ENCODE peak calls at places on chromosomes 3 and 15, in ten cellular contexts. I is AG04450; V is psoas muscle; D is GM12878; A is CD8-positive, alpha-beta T cell; J is mammary epithelial cell; Y is tibial artery; B is lower lobe of right lung; O is body of pancreas; M is transverse colon. P is an unnamed sample.

GRCh38 chr3:11136871-11137626 is 17.2 kb upstream of the HRH1 start:
- DNase-seq in I (peak; percentile 100), V (peak; percentile 73), D (no peak), A (no peak), J (peak; percentile 100), Y (peak; percentile 93), B (no peak), O (no peak), M (peak; percentile 37), P (no peak)

GRCh38 chr3:141875893-141876380 is 506 bp upstream of the ATP1B3 start:
- DNase-seq in I (no peak), V (peak; percentile 77), D (no peak), A (peak; percentile 73), J (no peak), Y (peak; percentile 93), B (peak; percentile 85), O (peak; percentile 51), M (peak; percentile 73), P (no peak)

GRCh38 chr3:169660709-169661566 is 2.6 kb downstream of the MECOM start:
- DNase-seq in I (no peak), V (no peak), D (no peak), A (no peak), J (no peak), Y (no peak), B (peak; percentile 48), O (peak; percentile 49), M (no peak), P (no peak)

GRCh38 chr15:73972984-73973682 is 19.0 kb downstream of the STOML1 start:
- DNase-seq in I (peak; percentile 51), V (peak; percentile 90), D (no peak), A (peak; percentile 75), J (peak; percentile 77), Y (peak; percentile 88), B (peak; percentile 88), O (peak; percentile 86), M (peak; percentile 90), P (peak; percentile 65)

GRCh38 chr3:14688525-14688924 is 13.6 kb downstream of the C3orf20 start:
- DNase-seq in I (no peak), V (no peak), D (peak; percentile 60), A (no peak), J (no peak), Y (no peak), B (no peak), O (no peak), M (no peak), P (no peak)

GRCh38 chr15:66850078-66850991 is 148.3 kb downstream of the SMAD6 start:
- DNase-seq in I (no peak), V (no peak), D (no peak), A (no peak), J (no peak), Y (peak; percentile 77), B (no peak), O (no peak), M (peak; percentile 10), P (no peak)

GRCh38 chr3:112817271-112817670 is 29.4 kb downstream of the CD200R1L start:
- DNase-seq in I (no peak), V (no peak), D (no peak), A (no peak), J (no peak), Y (no peak), B (no peak), O (no peak), M (no peak), P (no peak)

GRCh38 chr3:51672083-51672475 is 1.0 kb downstream of the TEX264 start:
- DNase-seq in I (no peak), V (no peak), D (no peak), A (no peak), J (peak; percentile 11), Y (no peak), B (no peak), O (no peak), M (no peak), P (no peak)

GRCh38 chr3:172192830-172193415 is 153.5 kb downstream of the FNDC3B start:
- DNase-seq in I (no peak), V (no peak), D (no peak), A (no peak), J (no peak), Y (no peak), B (no peak), O (no peak), M (no peak), P (no peak)

GRCh38 chr3:156792945-156793344 is 33.2 kb upstream of the LEKR1 start:
- DNase-seq in I (no peak), V (no peak), D (no peak), A (no peak), J (no peak), Y (no peak), B (no peak), O (no peak), M (no peak), P (no peak)

GRCh38 chr3:43522702-43523362 is 99.0 kb downstream of the ANO10 start:
- DNase-seq in I (no peak), V (no peak), D (no peak), A (no peak), J (peak; percentile 5), Y (no peak), B (no peak), O (no peak), M (no peak), P (no peak)

GRCh38 chr15:27449041-27449440 is 478.1 kb downstream of the GABRG3 start:
- DNase-seq in I (no peak), V (no peak), D (no peak), A (no peak), J (peak; percentile 4), Y (no peak), B (no peak), O (no peak), M (no peak), P (no peak)

GRCh38 chr15:77504871-77505270 is 84.2 kb downstream of the HMG20A start:
- DNase-seq in I (no peak), V (no peak), D (no peak), A (no peak), J (no peak), Y (no peak), B (no peak), O (no peak), M (no peak), P (no peak)

GRCh38 chr3:50112462-50112861 is 23.7 kb downstream of the RBM5 start:
- DNase-seq in I (no peak), V (no peak), D (no peak), A (no peak), J (peak; percentile 14), Y (no peak), B (no peak), O (peak; percentile 10), M (no peak), P (no peak)
- H3K27ac ChIP-seq in I (no peak overlapping the region), V (peak overlapping the region; percentile 77), D (no peak overlapping the region), A (no peak overlapping the region), J (no peak overlapping the region), Y (no peak overlapping the region), B (no peak overlapping the region), O (no peak overlapping the region), M (no peak overlapping the region), P (no peak overlapping the region)

GRCh38 chr3:159675285-159675684 is 313.4 kb upstream of the IL12A start:
- DNase-seq in I (no peak), V (no peak), D (no peak), A (no peak), J (no peak), Y (no peak), B (no peak), O (no peak), M (no peak), P (no peak)
- H3K27ac ChIP-seq in I (no peak overlapping the region), V (no peak overlapping the region), D (no peak overlapping the region), A (no peak overlapping the region), J (peak overlapping the region; percentile 64), Y (no peak overlapping the region), B (no peak overlapping the region), O (no peak overlapping the region), M (no peak overlapping the region), P (no peak overlapping the region)

GRCh38 chr3:184592411-184593200 is 31.0 kb downstream of the EPHB3 start:
- DNase-seq in I (no peak), V (peak; percentile 60), D (no peak), A (no peak), J (no peak), Y (no peak), B (peak; percentile 32), O (no peak), M (no peak), P (no peak)

GRCh38 chr3:184594386-184595035 is 32.9 kb downstream of the EPHB3 start:
- DNase-seq in I (no peak), V (no peak), D (no peak), A (no peak), J (no peak), Y (no peak), B (peak; percentile 19), O (no peak), M (no peak), P (no peak)

GRCh38 chr3:184591789-184592188 is 30.2 kb downstream of the EPHB3 start:
- DNase-seq in I (no peak), V (no peak), D (no peak), A (no peak), J (no peak), Y (no peak), B (no peak), O (no peak), M (no peak), P (no peak)

GRCh38 chr3:184593923-184594303 is 32.3 kb downstream of the EPHB3 start:
- DNase-seq in I (no peak), V (no peak), D (no peak), A (no peak), J (no peak), Y (no peak), B (peak; percentile 30), O (no peak), M (no peak), P (no peak)

GRCh38 chr3:184593201-184593922 is 31.8 kb downstream of the EPHB3 start:
- DNase-seq in I (no peak), V (peak; percentile 64), D (no peak), A (no peak), J (no peak), Y (no peak), B (peak; percentile 28), O (no peak), M (no peak), P (no peak)
- H3K27ac ChIP-seq in I (no peak overlapping the region), V (no peak overlapping the region), D (no peak overlapping the region), A (no peak overlapping the region), J (no peak overlapping the region), Y (no peak overlapping the region), B (no peak overlapping the region), O (no peak overlapping the region), M (no peak overlapping the region), P (no peak overlapping the region)

GRCh38 chr3:99534951-99535704 is 103.3 kb upstream of the COL8A1 start:
- DNase-seq in I (peak; percentile 85), V (no peak), D (no peak), A (no peak), J (peak; percentile 62), Y (no peak), B (peak; percentile 44), O (no peak), M (no peak), P (no peak)

GRCh38 chr3:99542771-99543518 is 95.4 kb upstream of the COL8A1 start:
- DNase-seq in I (no peak), V (no peak), D (no peak), A (no peak), J (peak; percentile 79), Y (no peak), B (no peak), O (no peak), M (no peak), P (no peak)

GRCh38 chr3:99536555-99537314 is 101.7 kb upstream of the COL8A1 start:
- DNase-seq in I (no peak), V (no peak), D (no peak), A (no peak), J (no peak), Y (no peak), B (no peak), O (no peak), M (no peak), P (no peak)

GRCh38 chr3:99532246-99532645 is 106.1 kb upstream of the COL8A1 start:
- DNase-seq in I (peak; percentile 36), V (no peak), D (no peak), A (no peak), J (peak; percentile 54), Y (peak; percentile 70), B (no peak), O (no peak), M (peak; percentile 37), P (no peak)

GRCh38 chr3:99537416-99537815 is 101.0 kb upstream of the COL8A1 start:
- DNase-seq in I (no peak), V (no peak), D (no peak), A (no peak), J (no peak), Y (no peak), B (no peak), O (no peak), M (no peak), P (no peak)
- H3K27ac ChIP-seq in I (no peak overlapping the region), V (no peak overlapping the region), D (no peak overlapping the region), A (no peak overlapping the region), J (no peak overlapping the region), Y (peak overlapping the region; percentile 64), B (no peak overlapping the region), O (no peak overlapping the region), M (no peak overlapping the region), P (no peak overlapping the region)